ENCODE peak calls at places on chromosomes 3 and 15, in seven cellular contexts. L is HCT116, F is HepG2, X is K562, B is HEK293T, M is GM12878, Z is H1. P is an unnamed sample.

GRCh38 chr3:148953094-148953493 is 38.2 kb upstream of the GYG1 start:
- DNase-seq in Z (no peak), L (no peak), M (no peak), X (no peak), B (no peak), F (no peak), P (no peak)

GRCh38 chr3:127185268-127185667 is 7.7 kb upstream of the PRR23E start:
- DNase-seq in B (no peak), L (no peak), F (no peak), M (no peak), Z (no peak), X (no peak), P (no peak)

GRCh38 chr15:57464480-57464879 is 88.2 kb downstream of the CGNL1 start:
- DNase-seq in B (no peak), L (no peak), M (no peak), X (no peak), F (no peak), Z (no peak), P (no peak)

GRCh38 chr3:159953320-159953719 is 35.3 kb upstream of the IL12A start:
- DNase-seq in X (no peak), Z (no peak), L (no peak), F (no peak), M (no peak), B (no peak), P (no peak)

GRCh38 chr15:79282371-79283251 is at the start of gene ANKRD34C:
- DNase-seq in F (no peak), M (no peak), Z (peak; percentile 63), B (peak; percentile 19), L (no peak), X (no peak), P (peak; percentile 46)

GRCh38 chr3:9909221-9910013 is 6.8 kb downstream of the IL17RE start:
- DNase-seq in B (no peak), M (no peak), L (no peak), F (no peak), X (no peak), Z (no peak), P (no peak)

GRCh38 chr3:123685780-123686179 is 100.9 kb upstream of the HACD2 start:
- DNase-seq in X (no peak), Z (no peak), L (no peak), B (no peak), F (no peak), M (no peak), P (no peak)

GRCh38 chr15:71634820-71635219 is 175.5 kb upstream of the NR2E3 start:
- DNase-seq in Z (no peak), X (no peak), M (no peak), L (no peak), F (no peak), B (no peak), P (no peak)

GRCh38 chr3:72960812-72961518 is 35.6 kb upstream of the PPP4R2 start:
- DNase-seq in F (peak; percentile 86), L (no peak), B (no peak), M (no peak), Z (no peak), X (no peak), P (no peak)

GRCh38 chr3:52005571-52005986 is 9.9 kb upstream of the RPL29 start:
- DNase-seq in F (no peak), M (no peak), B (no peak), Z (peak; percentile 75), L (no peak), X (peak; percentile 42), P (peak; percentile 65)

GRCh38 chr3:24156466-24156865 is 211.4 kb downstream of the NR1D2 start:
- DNase-seq in B (no peak), F (no peak), Z (no peak), L (peak; percentile 49), X (peak; percentile 33), M (no peak), P (no peak)

GRCh38 chr3:35393916-35394315 is 245.4 kb upstream of the ARPP21 start:
- DNase-seq in X (no peak), B (no peak), M (no peak), L (no peak), Z (no peak), F (no peak), P (no peak)

GRCh38 chr3:13539285-13539625 is 9.7 kb upstream of the FBLN2 start:
- DNase-seq in Z (no peak), M (no peak), L (no peak), F (no peak), X (no peak), B (no peak), P (no peak)

GRCh38 chr15:65054333-65055200 is 9.4 kb downstream of the SLC51B start:
- DNase-seq in F (peak; percentile 64), X (peak; percentile 80), B (peak; percentile 72), L (peak; percentile 41), Z (peak; percentile 88), M (no peak), P (peak; percentile 86)

GRCh38 chr3:39849992-39850706 is 40.7 kb downstream of the MYRIP start:
- DNase-seq in F (no peak), X (no peak), B (no peak), M (no peak), Z (no peak), L (no peak), P (no peak)

GRCh38 chr3:114846779-114847178 is 300.3 kb downstream of the ZBTB20 start:
- DNase-seq in M (no peak), F (no peak), X (no peak), B (no peak), Z (no peak), L (no peak), P (no peak)

GRCh38 chr3:183210862-183211341 is 42.2 kb upstream of the B3GNT5 start:
- DNase-seq in B (no peak), L (no peak), M (no peak), F (no peak), X (no peak), Z (no peak), P (no peak)

GRCh38 chr15:41794081-41794480 is 19.8 kb downstream of the MAPKBP1 start:
- DNase-seq in X (no peak), B (no peak), M (no peak), F (no peak), Z (no peak), L (no peak), P (no peak)

GRCh38 chr3:14871456-14872200 is 52.9 kb downstream of the FGD5 start:
- DNase-seq in M (no peak), X (no peak), B (no peak), Z (no peak), F (no peak), L (no peak), P (no peak)

DNA sequence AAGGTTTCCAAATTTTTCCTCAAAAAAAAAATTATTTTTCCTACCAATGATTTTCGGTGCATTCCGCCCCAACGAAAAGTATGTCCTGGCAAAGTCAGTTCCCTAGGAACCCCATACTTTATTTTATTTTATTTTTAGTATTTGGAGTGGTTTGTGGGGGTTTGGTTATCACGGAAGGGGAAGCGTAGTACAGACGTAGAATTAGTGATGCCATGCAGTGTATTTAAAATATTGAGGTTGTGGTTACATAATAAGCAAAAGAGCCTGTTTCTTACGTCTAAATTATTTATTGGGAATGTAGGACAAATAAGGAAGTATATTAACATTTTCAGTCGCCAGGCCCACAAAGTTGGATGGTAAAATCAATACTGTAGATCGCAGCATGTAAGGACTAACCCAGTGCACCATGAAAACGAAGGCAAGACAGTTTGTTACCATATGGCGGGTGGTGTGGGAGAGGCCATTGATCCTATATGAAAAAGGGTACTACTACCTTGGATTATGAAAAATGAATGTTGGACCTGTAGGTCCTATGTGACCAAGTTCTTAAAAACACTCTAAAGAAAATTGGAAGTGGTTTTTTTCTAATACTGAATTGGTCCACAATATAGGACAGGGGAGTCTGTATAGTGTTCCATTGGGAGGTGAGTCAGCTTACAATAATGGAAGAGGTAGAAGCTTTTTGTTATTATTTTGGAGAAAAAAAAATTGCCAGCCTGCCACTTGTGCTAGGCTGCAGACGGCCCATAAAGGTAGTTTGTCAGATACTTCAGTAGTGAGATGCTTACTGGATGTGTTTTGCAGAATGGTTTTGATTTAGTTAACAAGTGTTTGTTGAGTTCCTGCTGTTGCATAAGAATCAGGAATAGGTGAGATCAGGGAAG is 721 bp downstream of the DTWD1 start:
- DNase-seq in L (no peak), M (no peak), Z (no peak), B (no peak), X (no peak), F (no peak), P (no peak)
- TF ChIP-seq SP1 in L (no peak), M (no peak), Z (no peak), B (no peak), X (no peak), F (no peak), P (no peak)

DNA sequence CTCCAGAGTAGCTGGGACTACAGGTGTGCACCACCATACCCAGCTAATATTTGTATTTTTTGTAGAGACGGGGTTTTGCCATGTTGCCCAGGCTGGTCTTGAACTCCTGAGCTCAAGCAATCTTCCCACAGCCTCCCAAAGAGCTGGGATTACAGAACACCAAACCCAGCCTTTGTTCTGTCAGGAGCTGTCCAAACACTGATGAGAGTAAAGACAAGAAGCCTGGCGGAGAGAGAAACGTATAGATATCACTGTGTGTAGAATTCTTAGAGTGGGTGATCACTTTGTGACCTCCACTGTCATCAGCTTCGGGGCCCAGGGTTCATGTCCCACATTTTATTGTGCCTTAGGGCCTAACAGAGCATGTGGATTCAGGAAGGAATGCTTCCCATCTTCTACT is 159.5 kb downstream of the SNRK start:
- DNase-seq in L (no peak), B (no peak), Z (no peak), X (no peak), M (no peak), F (no peak), P (no peak)
- TF ChIP-seq SP1 in L (no peak), B (no peak), Z (no peak), X (no peak), M (no peak), F (no peak), P (no peak)

DNA sequence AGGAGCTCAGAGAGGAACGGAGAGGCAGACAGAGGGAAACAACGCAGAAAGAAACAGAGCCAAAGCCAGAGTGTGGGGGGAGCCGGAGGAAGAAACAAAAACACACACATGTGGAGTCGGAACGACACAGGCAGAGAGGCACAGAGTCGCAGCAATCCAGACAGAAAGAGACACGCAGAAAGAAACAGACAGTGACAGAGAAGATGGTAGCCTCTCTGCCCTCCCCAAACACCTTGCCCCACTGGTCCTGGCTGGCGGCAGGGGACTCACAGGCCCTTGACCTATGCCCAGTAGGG is 1.7 kb downstream of the NCKIPSD start:
- DNase-seq in Z (no peak), B (no peak), M (no peak), F (no peak), L (no peak), X (no peak), P (no peak)
- TF ChIP-seq SP1 in Z (no peak), B (no peak), M (no peak), F (no peak), L (no peak), X (no peak), P (no peak)

GRCh38 chr3:33209357-33209756 is 9.3 kb downstream of the SUSD5 start:
- DNase-seq in X (no peak), F (no peak), B (no peak), M (no peak), Z (no peak), L (no peak), P (no peak)

GRCh38 chr3:33215739-33216138 is 2.9 kb downstream of the SUSD5 start:
- DNase-seq in M (no peak), Z (no peak), L (no peak), X (no peak), F (no peak), B (no peak), P (no peak)

GRCh38 chr3:33212406-33212805 is 6.2 kb downstream of the SUSD5 start:
- DNase-seq in F (no peak), M (no peak), B (no peak), X (no peak), L (no peak), Z (no peak), P (no peak)

GRCh38 chr3:33211444-33211843 is 7.2 kb downstream of the SUSD5 start:
- DNase-seq in X (no peak), F (no peak), L (peak; percentile 31), B (no peak), Z (no peak), M (no peak), P (no peak)
- TF ChIP-seq SP1 in X (no peak), F (no peak), L (peak; percentile 29), B (no peak), Z (no peak), M (no peak), P (no peak)